ENCODE peak calls at places on chromosomes 2 and 18, in seven cellular contexts. One of them, this sample, is unnamed.

GRCh38 chr2:131521961-131522781 is 5.5 kb upstream of the CCDC74A start:
- DNase-seq in neuronal stem cell: no peak
- DNase-seq in kidney: no peak
- DNase-seq in mucosa of descending colon: no peak
- DNase-seq in endodermal cell: peak; percentile 60
- DNase-seq in adrenal gland: peak; percentile 94
- DNase-seq in lung: no peak
- DNase-seq in this sample: peak; percentile 76

GRCh38 chr2:150175034-150175433 is 312.4 kb downstream of the RND3 start:
- DNase-seq in neuronal stem cell: no peak
- DNase-seq in kidney: no peak
- DNase-seq in mucosa of descending colon: no peak
- DNase-seq in endodermal cell: no peak
- DNase-seq in adrenal gland: no peak
- DNase-seq in lung: no peak
- DNase-seq in this sample: no peak

GRCh38 chr2:150450765-150451164 is 36.7 kb downstream of the RND3 start:
- DNase-seq in neuronal stem cell: no peak
- DNase-seq in kidney: no peak
- DNase-seq in mucosa of descending colon: no peak
- DNase-seq in endodermal cell: no peak
- DNase-seq in adrenal gland: no peak
- DNase-seq in lung: no peak
- DNase-seq in this sample: no peak

GRCh38 chr2:168766600-168766999 is 35.8 kb upstream of the NOSTRIN start:
- DNase-seq in neuronal stem cell: no peak
- DNase-seq in kidney: no peak
- DNase-seq in mucosa of descending colon: no peak
- DNase-seq in endodermal cell: no peak
- DNase-seq in adrenal gland: no peak
- DNase-seq in lung: no peak
- DNase-seq in this sample: no peak

GRCh38 chr2:18505703-18506341 is 54.6 kb downstream of the RDH14 start:
- DNase-seq in neuronal stem cell: no peak
- DNase-seq in kidney: no peak
- DNase-seq in mucosa of descending colon: no peak
- DNase-seq in endodermal cell: no peak
- DNase-seq in adrenal gland: no peak
- DNase-seq in lung: no peak
- DNase-seq in this sample: no peak

GRCh38 chr18:74796928-74797576 is 199.4 kb downstream of the ZNF407 start:
- DNase-seq in neuronal stem cell: no peak
- DNase-seq in kidney: no peak
- DNase-seq in mucosa of descending colon: no peak
- DNase-seq in endodermal cell: no peak
- DNase-seq in adrenal gland: peak; percentile 36
- DNase-seq in lung: no peak
- DNase-seq in this sample: no peak

GRCh38 chr18:57051586-57052044 is 95.3 kb upstream of the BOD1L2 start:
- DNase-seq in neuronal stem cell: no peak
- DNase-seq in kidney: no peak
- DNase-seq in mucosa of descending colon: peak; percentile 87
- DNase-seq in endodermal cell: no peak
- DNase-seq in adrenal gland: no peak
- DNase-seq in lung: no peak
- DNase-seq in this sample: no peak

GRCh38 chr2:150767924-150768801 is 280.7 kb upstream of the RND3 start:
- DNase-seq in neuronal stem cell: no peak
- DNase-seq in kidney: no peak
- DNase-seq in mucosa of descending colon: no peak
- DNase-seq in endodermal cell: no peak
- DNase-seq in adrenal gland: no peak
- DNase-seq in lung: no peak
- DNase-seq in this sample: no peak

GRCh38 chr2:138030459-138030858 is 66.2 kb downstream of the HNMT start:
- DNase-seq in neuronal stem cell: no peak
- DNase-seq in kidney: no peak
- DNase-seq in mucosa of descending colon: no peak
- DNase-seq in endodermal cell: no peak
- DNase-seq in adrenal gland: no peak
- DNase-seq in lung: no peak
- DNase-seq in this sample: no peak

GRCh38 chr18:65721634-65722033 is 29.2 kb upstream of the CDH7 start:
- DNase-seq in neuronal stem cell: no peak
- DNase-seq in kidney: no peak
- DNase-seq in mucosa of descending colon: no peak
- DNase-seq in endodermal cell: no peak
- DNase-seq in adrenal gland: no peak
- DNase-seq in lung: no peak
- DNase-seq in this sample: no peak

GRCh38 chr2:136135924-136136906 is 18.3 kb upstream of the CXCR4 start:
- DNase-seq in neuronal stem cell: no peak
- DNase-seq in kidney: no peak
- DNase-seq in mucosa of descending colon: no peak
- DNase-seq in endodermal cell: no peak
- DNase-seq in adrenal gland: peak; percentile 26
- DNase-seq in lung: peak; percentile 33
- DNase-seq in this sample: peak; percentile 43

GRCh38 chr2:230416061-230416721 is at the start of gene SP100:
- DNase-seq in neuronal stem cell: no peak
- DNase-seq in kidney: peak; percentile 91
- DNase-seq in mucosa of descending colon: peak; percentile 82
- DNase-seq in endodermal cell: no peak
- DNase-seq in adrenal gland: peak; percentile 81
- DNase-seq in lung: peak; percentile 81
- DNase-seq in this sample: peak; percentile 71

GRCh38 chr18:76448262-76449109 is 46.6 kb downstream of the ZNF516 start:
- DNase-seq in neuronal stem cell: no peak
- DNase-seq in kidney: no peak
- DNase-seq in mucosa of descending colon: no peak
- DNase-seq in endodermal cell: no peak
- DNase-seq in adrenal gland: no peak
- DNase-seq in lung: no peak
- DNase-seq in this sample: peak; percentile 42

GRCh38 chr2:200275281-200276103 is 31.0 kb upstream of the SPATS2L start:
- DNase-seq in neuronal stem cell: no peak
- DNase-seq in kidney: no peak
- DNase-seq in mucosa of descending colon: no peak
- DNase-seq in endodermal cell: no peak
- DNase-seq in adrenal gland: no peak
- DNase-seq in lung: no peak
- DNase-seq in this sample: no peak

GRCh38 chr2:200274116-200275075 is 32.1 kb upstream of the SPATS2L start:
- DNase-seq in neuronal stem cell: no peak
- DNase-seq in kidney: no peak
- DNase-seq in mucosa of descending colon: no peak
- DNase-seq in endodermal cell: no peak
- DNase-seq in adrenal gland: no peak
- DNase-seq in lung: no peak
- DNase-seq in this sample: no peak

GRCh38 chr2:200278694-200279316 is 27.7 kb upstream of the SPATS2L start:
- DNase-seq in neuronal stem cell: no peak
- DNase-seq in kidney: no peak
- DNase-seq in mucosa of descending colon: no peak
- DNase-seq in endodermal cell: no peak
- DNase-seq in adrenal gland: no peak
- DNase-seq in lung: no peak
- DNase-seq in this sample: no peak

GRCh38 chr2:200279857-200280256 is 26.6 kb upstream of the SPATS2L start:
- DNase-seq in neuronal stem cell: no peak
- DNase-seq in kidney: no peak
- DNase-seq in mucosa of descending colon: no peak
- DNase-seq in endodermal cell: no peak
- DNase-seq in adrenal gland: no peak
- DNase-seq in lung: no peak
- DNase-seq in this sample: no peak

DNA sequence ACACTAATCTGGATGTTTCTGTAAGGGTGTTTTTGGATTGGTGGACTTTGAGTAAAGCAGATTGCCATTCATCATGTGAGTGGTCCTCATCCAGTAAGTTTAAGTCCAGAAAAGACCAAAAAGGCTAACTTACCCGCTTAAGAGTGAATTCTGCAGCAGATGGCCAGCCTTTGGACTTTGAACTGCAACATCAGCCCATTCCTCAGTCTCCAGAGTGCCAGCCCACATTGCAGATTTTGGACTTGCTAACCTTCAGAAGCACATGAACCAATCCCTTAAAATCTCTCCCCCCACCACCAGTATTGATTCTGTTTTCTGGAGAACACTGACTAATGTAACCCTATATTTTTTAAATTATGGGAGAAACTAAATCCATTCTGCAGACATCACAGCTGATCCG is 30.0 kb upstream of the SPATS2L start:
- DNase-seq in neuronal stem cell: no peak
- DNase-seq in kidney: no peak
- DNase-seq in mucosa of descending colon: no peak
- DNase-seq in endodermal cell: no peak
- DNase-seq in adrenal gland: no peak
- DNase-seq in lung: no peak
- DNase-seq in this sample: no peak
- H3K4me1 ChIP-seq in neuronal stem cell: peaks cover 14% of the 10 kb centered on the region
- H3K4me1 ChIP-seq in kidney: peaks cover 3% of the 10 kb centered on the region
- H3K4me1 ChIP-seq in mucosa of descending colon: no peaks in the 10 kb centered on the region
- H3K4me1 ChIP-seq in endodermal cell: peaks cover 9% of the 10 kb centered on the region
- H3K4me1 ChIP-seq in adrenal gland: no peaks in the 10 kb centered on the region
- H3K4me1 ChIP-seq in lung: no peaks in the 10 kb centered on the region
- H3K4me1 ChIP-seq in this sample: no peaks in the 10 kb centered on the region

DNA sequence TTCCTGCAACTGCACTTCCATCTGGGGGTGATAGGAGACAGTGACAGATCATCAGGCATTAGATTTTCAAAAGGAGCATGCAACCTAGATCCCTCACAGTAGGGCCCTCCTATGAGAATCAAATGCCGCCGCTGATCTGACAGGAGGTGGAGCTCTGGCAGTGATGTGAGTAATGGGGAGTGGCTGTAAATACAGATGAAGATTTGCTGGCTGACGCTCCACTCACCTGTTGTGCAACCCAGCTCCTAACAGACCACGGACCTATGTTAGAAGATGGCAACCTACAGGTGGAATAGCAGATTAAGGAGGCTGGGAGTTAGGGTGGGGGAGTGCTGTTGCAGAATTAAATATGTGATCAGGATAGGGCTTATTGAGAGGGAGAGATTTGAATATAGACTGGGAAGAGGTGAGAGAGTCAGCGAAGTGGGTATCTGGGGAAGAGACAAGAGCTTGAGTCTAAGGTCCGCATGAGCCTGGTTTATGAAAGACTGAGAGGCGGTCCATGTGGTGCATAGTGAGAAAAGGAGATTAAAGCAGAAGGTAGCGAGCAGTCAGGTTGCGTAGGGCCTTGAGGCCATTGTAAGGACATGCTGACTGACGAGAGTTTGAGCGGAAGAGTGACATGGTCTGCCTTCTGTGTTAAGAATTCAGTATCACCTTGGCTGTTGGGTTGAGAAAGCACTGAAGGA is 31.3 kb upstream of the TOGARAM2 start:
- DNase-seq in neuronal stem cell: no peak
- DNase-seq in kidney: no peak
- DNase-seq in mucosa of descending colon: no peak
- DNase-seq in endodermal cell: peak; percentile 61
- DNase-seq in adrenal gland: no peak
- DNase-seq in lung: no peak
- DNase-seq in this sample: no peak
- H3K36me3 ChIP-seq in neuronal stem cell: peaks cover 45% of the 10 kb centered on the region
- H3K36me3 ChIP-seq in kidney: peaks cover 15% of the 10 kb centered on the region
- H3K36me3 ChIP-seq in mucosa of descending colon: peaks cover 12% of the 10 kb centered on the region
- H3K36me3 ChIP-seq in endodermal cell: peaks cover 51% of the 10 kb centered on the region
- H3K36me3 ChIP-seq in adrenal gland: peaks cover 16% of the 10 kb centered on the region
- H3K36me3 ChIP-seq in lung: peaks cover 22% of the 10 kb centered on the region
- H3K36me3 ChIP-seq in this sample: no peaks in the 10 kb centered on the region

DNA sequence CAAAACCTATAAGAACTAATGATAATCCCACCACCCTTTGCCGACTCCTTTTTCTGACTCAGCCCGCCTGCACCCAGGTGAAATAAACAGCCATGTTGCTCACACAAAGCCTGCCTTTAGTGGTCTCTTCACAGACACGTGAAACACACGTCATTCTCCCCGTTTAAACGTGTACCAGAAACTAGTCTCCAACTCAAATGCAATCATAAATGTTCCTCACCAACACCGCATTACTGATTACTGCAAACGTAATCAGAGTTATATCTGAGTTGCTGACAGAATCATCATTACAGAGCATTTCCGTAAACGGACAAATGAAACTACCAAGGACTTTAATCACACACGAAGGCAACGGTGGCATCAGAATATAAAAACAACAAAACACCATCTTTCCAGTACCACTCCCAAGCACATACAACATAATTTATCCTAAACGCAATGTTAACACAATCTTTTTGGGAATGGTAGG is 1.9 kb downstream of the CLK1 start:
- DNase-seq in neuronal stem cell: no peak
- DNase-seq in kidney: no peak
- DNase-seq in mucosa of descending colon: no peak
- DNase-seq in endodermal cell: peak; percentile 67
- DNase-seq in adrenal gland: peak; percentile 46
- DNase-seq in lung: no peak
- DNase-seq in this sample: peak; percentile 81
- H3K4me1 ChIP-seq in neuronal stem cell: peaks cover 9% of the 10 kb centered on the region
- H3K4me1 ChIP-seq in kidney: peaks cover 11% of the 10 kb centered on the region
- H3K4me1 ChIP-seq in mucosa of descending colon: peaks cover 11% of the 10 kb centered on the region
- H3K4me1 ChIP-seq in endodermal cell: no peaks in the 10 kb centered on the region
- H3K4me1 ChIP-seq in adrenal gland: peaks cover 39% of the 10 kb centered on the region
- H3K4me1 ChIP-seq in lung: peaks cover 14% of the 10 kb centered on the region
- H3K4me1 ChIP-seq in this sample: peaks cover 26% of the 10 kb centered on the region

GRCh38 chr18:58979615-58980014 is 114.9 kb downstream of the ZNF532 start:
- DNase-seq in neuronal stem cell: no peak
- DNase-seq in kidney: no peak
- DNase-seq in mucosa of descending colon: no peak
- DNase-seq in endodermal cell: peak; percentile 31
- DNase-seq in adrenal gland: no peak
- DNase-seq in lung: no peak
- DNase-seq in this sample: no peak

GRCh38 chr18:58980991-58981390 is 116.3 kb downstream of the ZNF532 start:
- DNase-seq in neuronal stem cell: no peak
- DNase-seq in kidney: no peak
- DNase-seq in mucosa of descending colon: no peak
- DNase-seq in endodermal cell: peak; percentile 6
- DNase-seq in adrenal gland: no peak
- DNase-seq in lung: no peak
- DNase-seq in this sample: no peak

GRCh38 chr18:58977223-58977622 is 112.5 kb downstream of the ZNF532 start:
- DNase-seq in neuronal stem cell: no peak
- DNase-seq in kidney: no peak
- DNase-seq in mucosa of descending colon: no peak
- DNase-seq in endodermal cell: peak; percentile 37
- DNase-seq in adrenal gland: no peak
- DNase-seq in lung: no peak
- DNase-seq in this sample: no peak

GRCh38 chr18:58977801-58978200 is 113.1 kb downstream of the ZNF532 start:
- DNase-seq in neuronal stem cell: no peak
- DNase-seq in kidney: no peak
- DNase-seq in mucosa of descending colon: no peak
- DNase-seq in endodermal cell: no peak
- DNase-seq in adrenal gland: no peak
- DNase-seq in lung: no peak
- DNase-seq in this sample: no peak

GRCh38 chr18:58978916-58979315 is 114.2 kb downstream of the ZNF532 start:
- DNase-seq in neuronal stem cell: no peak
- DNase-seq in kidney: no peak
- DNase-seq in mucosa of descending colon: no peak
- DNase-seq in endodermal cell: peak; percentile 28
- DNase-seq in adrenal gland: no peak
- DNase-seq in lung: no peak
- DNase-seq in this sample: no peak
- H3K36me3 ChIP-seq in neuronal stem cell: peaks cover 88% of the 10 kb centered on the region
- H3K36me3 ChIP-seq in kidney: peaks cover 28% of the 10 kb centered on the region
- H3K36me3 ChIP-seq in mucosa of descending colon: no peaks in the 10 kb centered on the region
- H3K36me3 ChIP-seq in endodermal cell: peaks cover 98% of the 10 kb centered on the region
- H3K36me3 ChIP-seq in adrenal gland: peaks cover 44% of the 10 kb centered on the region
- H3K36me3 ChIP-seq in lung: peaks cover 19% of the 10 kb centered on the region
- H3K36me3 ChIP-seq in this sample: no peaks in the 10 kb centered on the region

This sample was measured in testis.